ENCODE peak calls at places on chromosomes 12 and 14, in six cellular contexts. L is stimulated activated CD4-positive, alpha-beta T cell treated with anti-CD3 and anti-CD28 coated beads, Interleukin-4, amount 100 ng/mL, for 48 hours; G is naive thymus-derived CD8-positive, alpha-beta T cell; N is fibroblast of lung; Q is NCI-H2029; R is uterus. X is an unnamed sample.

GRCh38 chr14:91964724-91965123 is 17.2 kb upstream of the FBLN5 start:
- DNase-seq in L (no peak), Q (no peak), G (no peak), N (no peak), R (no peak), X (no peak)

GRCh38 chr14:51428981-51429380 is 188.9 kb downstream of the TMX1 start:
- DNase-seq in G (no peak), L (no peak), Q (no peak), R (no peak), N (no peak), X (no peak)

GRCh38 chr12:68001486-68002466 is 12.5 kb downstream of the IFNG-AS1 start:
- DNase-seq in N (peak), L (no peak), R (no peak), Q (no peak), G (no peak), X (no peak)

GRCh38 chr12:52821826-52822660 is 8.1 kb upstream of the KRT4 start:
- DNase-seq in L (no peak), R (no peak), G (no peak), N (no peak), Q (no peak), X (no peak)

GRCh38 chr14:60339571-60339970 is 90.5 kb downstream of the PPM1A start:
- DNase-seq in R (no peak), G (no peak), N (no peak), Q (no peak), L (no peak), X (no peak)

GRCh38 chr14:77752266-77752665 is 8.7 kb downstream of the SNW1 start:
- DNase-seq in N (no peak), G (no peak), Q (no peak), R (no peak), L (no peak), X (no peak)

GRCh38 chr12:14418526-14418925 is 53.0 kb downstream of the ATF7IP start:
- DNase-seq in G (no peak), Q (peak), R (no peak), L (no peak), N (peak), X (no peak)

GRCh38 chr14:101361044-101361443 is 200.3 kb upstream of the DIO3 start:
- DNase-seq in G (no peak), N (no peak), R (peak), Q (no peak), L (no peak), X (no peak)

GRCh38 chr12:124764451-124764850 is 99.2 kb downstream of the SCARB1 start:
- DNase-seq in L (no peak), R (no peak), G (no peak), N (peak), Q (no peak), X (no peak)

GRCh38 chr14:68655961-68656360 is 136.9 kb downstream of the ZFP36L1 start:
- DNase-seq in N (no peak), R (no peak), L (no peak), Q (no peak), G (no peak), X (no peak)

GRCh38 chr12:3882896-3883564 is 9.8 kb upstream of the PARP11 start:
- DNase-seq in Q (no peak), L (no peak), N (peak), G (no peak), R (no peak), X (peak)

GRCh38 chr12:92457458-92458195 is 245.2 kb upstream of the PLEKHG7 start:
- DNase-seq in Q (no peak), L (no peak), R (no peak), N (no peak), G (no peak), X (no peak)

GRCh38 chr12:108879615-108880254 is at the start of gene DAO:
- DNase-seq in G (no peak), L (no peak), N (no peak), Q (no peak), R (no peak), X (no peak)

GRCh38 chr12:112131686-112132085 is 6.3 kb downstream of the TRAFD1 start:
- DNase-seq in N (no peak), L (no peak), G (no peak), R (no peak), Q (no peak), X (no peak)

GRCh38 chr12:93725531-93725930 is 48.4 kb downstream of the CRADD start:
- DNase-seq in N (no peak), Q (no peak), G (no peak), R (no peak), L (no peak), X (no peak)

GRCh38 chr12:18955594-18955993 is 173.9 kb upstream of the PLEKHA5 start:
- DNase-seq in L (no peak), N (peak), R (no peak), Q (no peak), G (no peak), X (no peak)

GRCh38 chr14:21894003-21894897 is 220.6 kb upstream of the OR4E1 start:
- DNase-seq in Q (no peak), G (peak), R (no peak), N (no peak), L (peak), X (no peak)

GRCh38 chr12:90301734-90302133 is 593.1 kb upstream of the ATP2B1 start:
- DNase-seq in R (no peak), L (no peak), N (no peak), Q (no peak), G (no peak), X (no peak)

GRCh38 chr12:31583878-31584277 is 7.1 kb downstream of the DENND5B start:
- DNase-seq in G (no peak), Q (no peak), N (no peak), R (no peak), L (no peak), X (no peak)

GRCh38 chr12:931591-931990 is 17.9 kb downstream of the RAD52 start:
- DNase-seq in G (no peak), L (no peak), R (no peak), Q (no peak), N (no peak), X (no peak)